ENCODE peak calls at places on chromosomes 4 and X, in eight cellular contexts. One of them, this sample, is unnamed.

GRCh38 chr4:94947681-94948108 is 189.9 kb downstream of the BMPR1B start:
- DNase-seq in progenitor cell of endocrine pancreas: no peak
- DNase-seq in esophagus squamous epithelium: no peak
- DNase-seq in Calu3: no peak
- DNase-seq in RWPE1: peak; percentile 25
- DNase-seq in tibial nerve: no peak
- DNase-seq in lung: no peak
- DNase-seq in A549: no peak
- DNase-seq in this sample: no peak

GRCh38 chrX:45762699-45763647 is 562.3 kb upstream of the DIPK2B start:
- DNase-seq in esophagus squamous epithelium: no peak
- DNase-seq in tibial nerve: no peak
- DNase-seq in lung: no peak
- DNase-seq in RWPE1: no peak
- DNase-seq in progenitor cell of endocrine pancreas: no peak
- DNase-seq in Calu3: no peak
- DNase-seq in A549: no peak
- DNase-seq in this sample: no peak

GRCh38 chrX:134171661-134172587 is 65.1 kb upstream of the CCDC160 start:
- DNase-seq in tibial nerve: peak; percentile 17
- DNase-seq in A549: no peak
- DNase-seq in Calu3: peak; percentile 11
- DNase-seq in progenitor cell of endocrine pancreas: peak; percentile 21
- DNase-seq in lung: no peak
- DNase-seq in esophagus squamous epithelium: no peak
- DNase-seq in RWPE1: peak; percentile 0
- DNase-seq in this sample: peak; percentile 27

GRCh38 chr4:168643796-168644159 is 146.9 kb downstream of the PALLD start:
- DNase-seq in Calu3: no peak
- DNase-seq in lung: no peak
- DNase-seq in RWPE1: no peak
- DNase-seq in A549: no peak
- DNase-seq in progenitor cell of endocrine pancreas: no peak
- DNase-seq in tibial nerve: no peak
- DNase-seq in esophagus squamous epithelium: no peak
- DNase-seq in this sample: no peak

GRCh38 chrX:155022587-155022986 is at the start of gene F8:
- DNase-seq in RWPE1: no peak
- DNase-seq in Calu3: no peak
- DNase-seq in A549: no peak
- DNase-seq in progenitor cell of endocrine pancreas: no peak
- DNase-seq in lung: no peak
- DNase-seq in esophagus squamous epithelium: no peak
- DNase-seq in tibial nerve: no peak
- DNase-seq in this sample: no peak

GRCh38 chr4:26937567-26937966 is 76.9 kb downstream of the STIM2 start:
- DNase-seq in lung: no peak
- DNase-seq in Calu3: no peak
- DNase-seq in esophagus squamous epithelium: no peak
- DNase-seq in tibial nerve: no peak
- DNase-seq in RWPE1: no peak
- DNase-seq in A549: no peak
- DNase-seq in progenitor cell of endocrine pancreas: no peak
- DNase-seq in this sample: no peak

GRCh38 chrX:107978707-107979307 is 3.4 kb downstream of the TEX13B start:
- DNase-seq in Calu3: peak; percentile 15
- DNase-seq in lung: no peak
- DNase-seq in esophagus squamous epithelium: no peak
- DNase-seq in tibial nerve: no peak
- DNase-seq in A549: peak; percentile 48
- DNase-seq in progenitor cell of endocrine pancreas: no peak
- DNase-seq in RWPE1: peak; percentile 1
- DNase-seq in this sample: no peak

GRCh38 chr4:26452565-26453531 is 37.4 kb downstream of the CCKAR start:
- DNase-seq in lung: no peak
- DNase-seq in A549: no peak
- DNase-seq in esophagus squamous epithelium: no peak
- DNase-seq in RWPE1: no peak
- DNase-seq in Calu3: no peak
- DNase-seq in progenitor cell of endocrine pancreas: peak; percentile 60
- DNase-seq in tibial nerve: no peak
- DNase-seq in this sample: no peak

GRCh38 chrX:155645180-155645579 is 32.4 kb upstream of the TMLHE start:
- DNase-seq in Calu3: no peak
- DNase-seq in esophagus squamous epithelium: no peak
- DNase-seq in progenitor cell of endocrine pancreas: no peak
- DNase-seq in RWPE1: no peak
- DNase-seq in tibial nerve: no peak
- DNase-seq in lung: no peak
- DNase-seq in A549: no peak
- DNase-seq in this sample: no peak

GRCh38 chrX:110081740-110082139 is 78.8 kb downstream of the TMEM164 start:
- DNase-seq in A549: peak; percentile 64
- DNase-seq in progenitor cell of endocrine pancreas: no peak
- DNase-seq in Calu3: no peak
- DNase-seq in RWPE1: peak; percentile 8
- DNase-seq in lung: no peak
- DNase-seq in tibial nerve: no peak
- DNase-seq in esophagus squamous epithelium: no peak
- DNase-seq in this sample: no peak

GRCh38 chr4:11037637-11038036 is 353.1 kb upstream of the CLNK start:
- DNase-seq in RWPE1: no peak
- DNase-seq in esophagus squamous epithelium: no peak
- DNase-seq in A549: no peak
- DNase-seq in progenitor cell of endocrine pancreas: no peak
- DNase-seq in tibial nerve: no peak
- DNase-seq in lung: no peak
- DNase-seq in Calu3: no peak
- DNase-seq in this sample: no peak

GRCh38 chr4:112416464-112416863 is 99.5 kb downstream of the NEUROG2 start:
- DNase-seq in progenitor cell of endocrine pancreas: no peak
- DNase-seq in Calu3: no peak
- DNase-seq in RWPE1: no peak
- DNase-seq in tibial nerve: no peak
- DNase-seq in A549: no peak
- DNase-seq in esophagus squamous epithelium: no peak
- DNase-seq in lung: no peak
- DNase-seq in this sample: no peak

GRCh38 chr4:103076777-103077347 is 301 bp upstream of the SLC9B2 start:
- DNase-seq in tibial nerve: no peak
- DNase-seq in esophagus squamous epithelium: no peak
- DNase-seq in RWPE1: no peak
- DNase-seq in Calu3: no peak
- DNase-seq in lung: no peak
- DNase-seq in A549: no peak
- DNase-seq in progenitor cell of endocrine pancreas: no peak
- DNase-seq in this sample: peak; percentile 18

GRCh38 chrX:46710927-46711623 is 47.8 kb downstream of the SLC9A7 start:
- DNase-seq in A549: no peak
- DNase-seq in Calu3: peak; percentile 7
- DNase-seq in RWPE1: no peak
- DNase-seq in progenitor cell of endocrine pancreas: no peak
- DNase-seq in esophagus squamous epithelium: no peak
- DNase-seq in tibial nerve: no peak
- DNase-seq in lung: no peak
- DNase-seq in this sample: no peak

GRCh38 chr4:40897557-40898203 is 147.9 kb downstream of the NSUN7 start:
- DNase-seq in esophagus squamous epithelium: no peak
- DNase-seq in progenitor cell of endocrine pancreas: peak; percentile 49
- DNase-seq in A549: peak; percentile 79
- DNase-seq in Calu3: peak; percentile 70
- DNase-seq in RWPE1: peak; percentile 75
- DNase-seq in lung: peak; percentile 72
- DNase-seq in tibial nerve: no peak
- DNase-seq in this sample: peak; percentile 79

GRCh38 chr4:80263541-80264351 is 2.7 kb upstream of the FGF5 start:
- DNase-seq in A549: no peak
- DNase-seq in tibial nerve: no peak
- DNase-seq in esophagus squamous epithelium: no peak
- DNase-seq in progenitor cell of endocrine pancreas: no peak
- DNase-seq in Calu3: no peak
- DNase-seq in lung: no peak
- DNase-seq in RWPE1: no peak
- DNase-seq in this sample: no peak
- TF ChIP-seq CTCF in A549: no peak
- TF ChIP-seq CTCF in tibial nerve: no peak
- TF ChIP-seq CTCF in esophagus squamous epithelium: no peak
- TF ChIP-seq CTCF in progenitor cell of endocrine pancreas: peak; percentile 24
- TF ChIP-seq CTCF in Calu3: no peak
- TF ChIP-seq CTCF in lung: no peak
- TF ChIP-seq CTCF in RWPE1: no peak
- TF ChIP-seq CTCF in this sample: no peak

GRCh38 chrX:19513383-19513782 is 1.9 kb downstream of the MAP3K15 start:
- DNase-seq in progenitor cell of endocrine pancreas: no peak
- DNase-seq in esophagus squamous epithelium: no peak
- DNase-seq in tibial nerve: no peak
- DNase-seq in A549: no peak
- DNase-seq in lung: peak; percentile 34
- DNase-seq in RWPE1: no peak
- DNase-seq in Calu3: no peak
- DNase-seq in this sample: peak; percentile 24

GRCh38 chrX:19517965-19518364 is 2.7 kb upstream of the MAP3K15 start:
- DNase-seq in esophagus squamous epithelium: no peak
- DNase-seq in tibial nerve: no peak
- DNase-seq in progenitor cell of endocrine pancreas: no peak
- DNase-seq in A549: no peak
- DNase-seq in lung: no peak
- DNase-seq in Calu3: no peak
- DNase-seq in RWPE1: no peak
- DNase-seq in this sample: no peak

GRCh38 chrX:19514791-19515614 is at the start of gene MAP3K15:
- DNase-seq in progenitor cell of endocrine pancreas: peak; percentile 24
- DNase-seq in lung: peak; percentile 32
- DNase-seq in Calu3: peak; percentile 69
- DNase-seq in esophagus squamous epithelium: no peak
- DNase-seq in RWPE1: no peak
- DNase-seq in tibial nerve: no peak
- DNase-seq in A549: peak; percentile 70
- DNase-seq in this sample: peak; percentile 52

GRCh38 chrX:19512961-19513360 is 2.3 kb downstream of the MAP3K15 start:
- DNase-seq in progenitor cell of endocrine pancreas: no peak
- DNase-seq in Calu3: no peak
- DNase-seq in esophagus squamous epithelium: no peak
- DNase-seq in tibial nerve: no peak
- DNase-seq in lung: no peak
- DNase-seq in RWPE1: no peak
- DNase-seq in A549: no peak
- DNase-seq in this sample: no peak

DNA sequence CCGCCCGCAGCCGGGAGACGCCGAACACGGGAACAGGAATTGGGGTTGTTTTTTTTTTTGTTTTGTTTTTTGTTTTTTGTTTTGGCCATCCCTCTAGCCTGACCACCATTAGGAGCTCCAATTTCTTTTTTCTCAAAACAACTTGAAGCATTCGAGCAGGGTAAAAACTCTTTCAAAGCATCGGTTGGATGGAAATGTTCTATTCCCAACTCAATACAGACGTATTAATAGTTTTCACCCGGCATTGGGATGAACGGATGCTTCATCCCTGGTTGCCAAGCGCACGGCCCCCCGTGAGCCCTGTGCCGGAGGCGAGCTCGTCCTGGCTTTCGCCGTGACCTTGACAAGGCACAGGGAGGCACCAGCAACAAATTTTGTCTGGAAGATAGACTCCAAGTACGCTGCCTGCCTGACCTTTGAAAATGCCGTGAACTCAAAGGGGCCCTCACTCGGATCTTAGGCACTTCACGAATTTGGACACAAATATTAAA is 352 bp upstream of the MAP3K15 start:
- DNase-seq in tibial nerve: no peak
- DNase-seq in esophagus squamous epithelium: no peak
- DNase-seq in progenitor cell of endocrine pancreas: no peak
- DNase-seq in RWPE1: no peak
- DNase-seq in A549: peak; percentile 10
- DNase-seq in Calu3: no peak
- DNase-seq in lung: no peak
- DNase-seq in this sample: no peak
- TF ChIP-seq CTCF in tibial nerve: no peak
- TF ChIP-seq CTCF in esophagus squamous epithelium: no peak
- TF ChIP-seq CTCF in progenitor cell of endocrine pancreas: peak; percentile 57
- TF ChIP-seq CTCF in RWPE1: no peak
- TF ChIP-seq CTCF in A549: no peak
- TF ChIP-seq CTCF in Calu3: peak; percentile 54
- TF ChIP-seq CTCF in lung: no peak
- TF ChIP-seq CTCF in this sample: peak; percentile 34

DNA sequence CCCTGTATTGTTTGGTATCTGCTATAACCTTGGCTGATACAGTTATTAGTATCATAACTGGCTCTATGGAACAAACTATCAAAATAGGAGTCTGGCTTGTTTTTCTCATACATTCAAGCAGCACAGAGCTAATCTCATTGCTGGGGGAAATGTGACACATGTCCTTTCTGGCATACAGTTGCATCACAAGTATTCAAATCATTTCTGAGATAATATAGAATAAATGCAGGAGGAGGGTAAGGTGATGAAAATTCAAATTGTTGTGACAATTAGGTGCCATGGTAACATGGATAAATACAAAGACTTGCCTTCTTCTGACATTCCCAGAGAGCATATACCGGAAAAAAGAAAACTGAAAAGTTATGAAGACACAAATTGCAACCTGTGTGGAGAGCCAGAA is 2706.8 kb downstream of the ARAP2 start:
- DNase-seq in Calu3: no peak
- DNase-seq in RWPE1: no peak
- DNase-seq in tibial nerve: no peak
- DNase-seq in progenitor cell of endocrine pancreas: no peak
- DNase-seq in esophagus squamous epithelium: no peak
- DNase-seq in A549: no peak
- DNase-seq in lung: no peak
- DNase-seq in this sample: no peak
- TF ChIP-seq CTCF in Calu3: no peak
- TF ChIP-seq CTCF in RWPE1: no peak
- TF ChIP-seq CTCF in tibial nerve: no peak
- TF ChIP-seq CTCF in progenitor cell of endocrine pancreas: no peak
- TF ChIP-seq CTCF in esophagus squamous epithelium: no peak
- TF ChIP-seq CTCF in A549: no peak
- TF ChIP-seq CTCF in lung: no peak
- TF ChIP-seq CTCF in this sample: no peak

GRCh38 chrX:145821898-145822567 is 4.4 kb downstream of the SLITRK2 start:
- DNase-seq in RWPE1: no peak
- DNase-seq in A549: no peak
- DNase-seq in progenitor cell of endocrine pancreas: no peak
- DNase-seq in esophagus squamous epithelium: no peak
- DNase-seq in tibial nerve: no peak
- DNase-seq in lung: no peak
- DNase-seq in Calu3: no peak
- DNase-seq in this sample: no peak

GRCh38 chrX:145821291-145821897 is 3.8 kb downstream of the SLITRK2 start:
- DNase-seq in esophagus squamous epithelium: no peak
- DNase-seq in RWPE1: no peak
- DNase-seq in tibial nerve: no peak
- DNase-seq in Calu3: no peak
- DNase-seq in A549: no peak
- DNase-seq in lung: no peak
- DNase-seq in progenitor cell of endocrine pancreas: no peak
- DNase-seq in this sample: no peak

GRCh38 chrX:145823132-145823531 is 5.5 kb downstream of the SLITRK2 start:
- DNase-seq in A549: no peak
- DNase-seq in esophagus squamous epithelium: no peak
- DNase-seq in RWPE1: no peak
- DNase-seq in lung: no peak
- DNase-seq in tibial nerve: no peak
- DNase-seq in progenitor cell of endocrine pancreas: no peak
- DNase-seq in Calu3: no peak
- DNase-seq in this sample: no peak

GRCh38 chrX:145826466-145826865 is 8.8 kb downstream of the SLITRK2 start:
- DNase-seq in lung: no peak
- DNase-seq in tibial nerve: no peak
- DNase-seq in progenitor cell of endocrine pancreas: no peak
- DNase-seq in Calu3: no peak
- DNase-seq in esophagus squamous epithelium: no peak
- DNase-seq in RWPE1: no peak
- DNase-seq in A549: no peak
- DNase-seq in this sample: no peak

GRCh38 chrX:145825896-145826295 is 8.3 kb downstream of the SLITRK2 start:
- DNase-seq in RWPE1: no peak
- DNase-seq in tibial nerve: no peak
- DNase-seq in progenitor cell of endocrine pancreas: no peak
- DNase-seq in esophagus squamous epithelium: no peak
- DNase-seq in lung: no peak
- DNase-seq in A549: peak; percentile 17
- DNase-seq in Calu3: peak; percentile 4
- DNase-seq in this sample: no peak
- TF ChIP-seq CTCF in RWPE1: no peak
- TF ChIP-seq CTCF in tibial nerve: no peak
- TF ChIP-seq CTCF in progenitor cell of endocrine pancreas: peak; percentile 57
- TF ChIP-seq CTCF in esophagus squamous epithelium: no peak
- TF ChIP-seq CTCF in lung: no peak
- TF ChIP-seq CTCF in A549: peak; percentile 26
- TF ChIP-seq CTCF in Calu3: no peak
- TF ChIP-seq CTCF in this sample: peak; percentile 48

This sample was measured in GM13977.